ENCODE peak calls at places on chromosome 18, in four cellular contexts. V is heart left ventricle, I is left ventricle myocardium inferior, C is transverse colon. E is an unnamed sample. For H3K4me1, the result is how much of the 10 kb centered on the place peaks cover.

GRCh38 chr18:22846088-22846683 is 86.9 kb upstream of the RBBP8 start:
- DNase-seq in V (no peak), C (no peak), I (no peak), E (no peak)

GRCh38 chr18:57631697-57632096 is 10.1 kb upstream of the NARS1 start:
- DNase-seq in I (no peak), V (no peak), C (no peak), E (no peak)

GRCh38 chr18:5237723-5238370 is 40.8 kb upstream of the AKAIN1 start:
- DNase-seq in I (peak), V (peak), C (peak), E (peak)

GRCh38 chr18:63131106-63131943 is 188.2 kb downstream of the BCL2 start:
- DNase-seq in I (no peak), V (no peak), C (peak), E (no peak)

GRCh38 chr18:63224574-63224973 is 95.0 kb downstream of the BCL2 start:
- DNase-seq in C (no peak), V (no peak), I (no peak), E (no peak)

GRCh38 chr18:67862069-67862468 is 345.5 kb upstream of the DSEL start:
- DNase-seq in C (no peak), V (no peak), I (no peak), E (no peak)

GRCh38 chr18:79588636-79589481 is 90.7 kb upstream of the CTDP1 start:
- DNase-seq in C (peak), V (peak), I (peak), E (peak)

GRCh38 chr18:58887613-58887963 is 22.9 kb downstream of the ZNF532 start:
- DNase-seq in V (peak), I (peak), C (peak), E (peak)

GRCh38 chr18:11494093-11494492 is 115.3 kb upstream of the SLC35G4 start:
- DNase-seq in I (no peak), V (no peak), C (no peak), E (no peak)

GRCh38 chr18:62209046-62209445 is 22.0 kb downstream of the RELCH start:
- DNase-seq in C (no peak), V (no peak), I (no peak), E (no peak)

GRCh38 chr18:8980496-8981402 is 121.8 kb upstream of the NDUFV2 start:
- DNase-seq in V (no peak), C (no peak), I (no peak), E (no peak)

GRCh38 chr18:76490701-76491171 is 4.3 kb downstream of the ZNF516 start:
- DNase-seq in C (peak), V (no peak), I (no peak), E (peak)

GRCh38 chr18:35371412-35372195 is 5.5 kb downstream of the ZNF396 start:
- DNase-seq in I (no peak), C (no peak), V (no peak), E (no peak)

GRCh38 chr18:9971313-9971920 is 57.6 kb downstream of the VAPA start:
- DNase-seq in C (peak), I (no peak), V (no peak), E (no peak)

GRCh38 chr18:33837191-33837590 is 259.2 kb downstream of the ASXL3 start:
- DNase-seq in V (no peak), I (no peak), C (no peak), E (no peak)

DNA sequence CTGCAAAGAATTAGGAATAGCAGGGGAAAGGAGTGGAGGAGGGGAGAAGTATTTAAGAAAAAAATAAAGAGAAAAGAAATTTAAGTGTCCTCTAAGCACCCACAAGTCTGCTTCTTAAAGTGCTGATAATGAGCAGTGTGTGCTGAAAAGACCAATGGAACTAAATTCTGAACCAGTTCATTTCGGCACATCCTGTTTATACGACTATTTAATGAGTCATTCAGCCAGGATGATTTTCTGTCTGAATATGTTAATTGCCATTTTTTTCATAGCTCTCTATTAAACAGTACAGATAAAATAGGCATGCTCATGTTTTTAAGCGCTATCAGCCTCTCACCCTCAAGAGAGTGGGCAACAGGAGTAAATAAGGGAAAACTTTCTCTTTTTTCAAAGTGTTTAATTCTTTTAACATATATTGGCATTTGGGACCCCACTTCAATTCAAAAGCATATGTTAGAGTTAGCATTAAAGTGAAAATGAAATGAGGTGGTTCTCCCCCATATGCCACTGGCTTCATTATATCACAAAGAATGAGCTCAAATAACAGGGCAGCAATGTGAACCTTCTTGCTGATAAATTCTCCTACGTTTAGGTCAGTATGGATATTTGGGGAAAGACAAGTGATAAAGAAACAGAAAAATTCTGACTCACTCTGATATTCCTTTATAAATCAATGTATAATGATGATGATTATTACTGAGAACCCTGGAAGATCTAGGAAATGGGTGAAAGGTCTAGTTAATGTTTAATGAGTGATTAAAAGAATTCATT is 87.5 kb downstream of the TCF4 start:
- DNase-seq in C (no peak), V (no peak), I (no peak), E (no peak)
- H3K27ac ChIP-seq in C (peak), V (peak), I (peak), E (peak)

GRCh38 chr18:44731866-44732555 is 51.3 kb downstream of the SETBP1 start:
- DNase-seq in I (no peak), C (no peak), V (no peak), E (no peak)

GRCh38 chr18:44733754-44734465 is 53.2 kb downstream of the SETBP1 start:
- DNase-seq in C (no peak), I (no peak), V (no peak), E (no peak)

GRCh38 chr18:44731160-44731865 is 50.6 kb downstream of the SETBP1 start:
- DNase-seq in V (no peak), C (no peak), I (no peak), E (no peak)

GRCh38 chr18:44733069-44733753 is 52.5 kb downstream of the SETBP1 start:
- DNase-seq in I (no peak), V (no peak), C (no peak), E (no peak)

DNA sequence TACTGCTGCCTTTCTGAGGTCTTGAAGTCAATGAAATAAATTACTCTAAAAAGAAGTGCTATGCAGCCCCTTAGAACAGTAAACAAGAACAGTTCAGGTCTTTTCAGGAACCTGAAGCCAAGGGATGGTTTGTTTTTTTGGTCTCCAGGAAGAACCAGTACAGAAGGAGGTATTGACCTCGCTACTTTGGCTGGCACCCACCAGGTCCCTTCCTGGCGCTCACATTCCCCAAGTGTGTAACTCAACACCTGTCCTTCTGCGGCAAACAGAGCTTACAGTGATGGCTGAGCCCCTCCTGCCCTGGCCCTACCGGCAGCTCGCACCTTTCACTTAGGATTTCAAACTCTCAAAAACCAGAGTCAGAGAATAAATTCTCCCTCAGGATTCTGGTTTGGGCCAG is 51.9 kb downstream of the SETBP1 start:
- DNase-seq in C (no peak), I (no peak), V (no peak), E (no peak)
- H3K4me1 ChIP-seq in C (half or more), I (under half), V (under half), E (under half)

DNA sequence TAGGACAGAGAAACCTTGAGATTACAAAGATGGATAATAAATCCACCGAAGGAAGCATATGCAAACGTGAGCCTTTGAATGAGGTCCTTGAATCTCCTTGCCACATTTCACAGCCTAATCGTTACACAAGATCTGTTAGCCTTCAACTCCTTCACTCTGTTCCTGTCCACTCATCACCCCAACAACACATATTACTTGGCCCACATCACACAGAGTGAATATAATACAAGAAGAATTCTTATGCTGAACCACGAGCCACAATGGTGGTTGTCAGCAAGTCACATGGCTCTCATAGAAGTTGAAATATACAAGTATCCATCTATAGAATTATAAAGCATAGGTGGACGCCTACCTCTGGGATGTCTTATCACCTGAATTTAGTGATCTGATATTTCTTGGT is 12.6 kb downstream of the ZBTB7C start:
- DNase-seq in V (no peak), C (no peak), I (no peak), E (no peak)
- H3K4me3 ChIP-seq in V (no peak), C (no peak), I (no peak), E (no peak)

GRCh38 chr18:3492721-3493120 is 42.7 kb downstream of the TGIF1 start:
- DNase-seq in V (no peak), I (no peak), C (no peak), E (no peak)
- H3K27ac ChIP-seq in V (no peak), I (no peak), C (no peak), E (no peak)